ENCODE peak calls at places on chromosomes 6 and 20, in eight cellular contexts. One of them, this sample, is unnamed.

GRCh38 chr6:168215121-168215808 is 104.3 kb downstream of the DACT2 start:
- DNase-seq in iPS DF 6.9: no peak
- DNase-seq in hepatocyte: no peak
- DNase-seq in GM10248: no peak
- DNase-seq in anterior cingulate cortex: no peak
- DNase-seq in psoas muscle: no peak
- DNase-seq in colonic mucosa: no peak
- DNase-seq in NB4: no peak
- DNase-seq in this sample: no peak

GRCh38 chr6:170265655-170266054 is 25.2 kb downstream of the DLL1 start:
- DNase-seq in iPS DF 6.9: no peak
- DNase-seq in hepatocyte: peak; percentile 77
- DNase-seq in GM10248: no peak
- DNase-seq in anterior cingulate cortex: peak; percentile 18
- DNase-seq in psoas muscle: peak; percentile 76
- DNase-seq in colonic mucosa: peak; percentile 78
- DNase-seq in NB4: no peak
- DNase-seq in this sample: no peak

GRCh38 chr6:24439858-24440539 is 37.3 kb downstream of the MRS2 start:
- DNase-seq in iPS DF 6.9: no peak
- DNase-seq in hepatocyte: no peak
- DNase-seq in GM10248: no peak
- DNase-seq in anterior cingulate cortex: no peak
- DNase-seq in psoas muscle: no peak
- DNase-seq in colonic mucosa: no peak
- DNase-seq in NB4: no peak
- DNase-seq in this sample: peak; percentile 51

GRCh38 chr6:121439456-121440250 is 4.2 kb downstream of the GJA1 start:
- DNase-seq in iPS DF 6.9: no peak
- DNase-seq in hepatocyte: no peak
- DNase-seq in GM10248: no peak
- DNase-seq in anterior cingulate cortex: no peak
- DNase-seq in psoas muscle: no peak
- DNase-seq in colonic mucosa: no peak
- DNase-seq in NB4: no peak
- DNase-seq in this sample: no peak

GRCh38 chr6:89411269-89412070 is 603 bp downstream of the RRAGD start:
- DNase-seq in iPS DF 6.9: no peak
- DNase-seq in hepatocyte: peak; percentile 54
- DNase-seq in GM10248: peak; percentile 61
- DNase-seq in anterior cingulate cortex: no peak
- DNase-seq in psoas muscle: peak; percentile 64
- DNase-seq in colonic mucosa: peak; percentile 25
- DNase-seq in NB4: peak; percentile 86
- DNase-seq in this sample: peak; percentile 53

GRCh38 chr20:25090492-25091429 is 8.8 kb upstream of the VSX1 start:
- DNase-seq in iPS DF 6.9: no peak
- DNase-seq in hepatocyte: no peak
- DNase-seq in GM10248: peak; percentile 17
- DNase-seq in anterior cingulate cortex: no peak
- DNase-seq in psoas muscle: no peak
- DNase-seq in colonic mucosa: peak; percentile 56
- DNase-seq in NB4: no peak
- DNase-seq in this sample: peak; percentile 54

GRCh38 chr20:18388860-18389259 is 78.0 kb downstream of the DZANK1 start:
- DNase-seq in iPS DF 6.9: no peak
- DNase-seq in hepatocyte: peak; percentile 74
- DNase-seq in GM10248: no peak
- DNase-seq in anterior cingulate cortex: no peak
- DNase-seq in psoas muscle: no peak
- DNase-seq in colonic mucosa: no peak
- DNase-seq in NB4: no peak
- DNase-seq in this sample: no peak

GRCh38 chr6:11198663-11199603 is 33.5 kb downstream of the NEDD9 start:
- DNase-seq in iPS DF 6.9: no peak
- DNase-seq in hepatocyte: no peak
- DNase-seq in GM10248: peak; percentile 20
- DNase-seq in anterior cingulate cortex: no peak
- DNase-seq in psoas muscle: no peak
- DNase-seq in colonic mucosa: no peak
- DNase-seq in NB4: peak; percentile 31
- DNase-seq in this sample: no peak

GRCh38 chr20:60242836-60243520 is 284.8 kb downstream of the CDH26 start:
- DNase-seq in iPS DF 6.9: no peak
- DNase-seq in hepatocyte: no peak
- DNase-seq in GM10248: no peak
- DNase-seq in anterior cingulate cortex: no peak
- DNase-seq in psoas muscle: no peak
- DNase-seq in colonic mucosa: no peak
- DNase-seq in NB4: no peak
- DNase-seq in this sample: no peak

GRCh38 chr6:112086744-112087135 is 542 bp downstream of the TUBE1 start:
- DNase-seq in iPS DF 6.9: no peak
- DNase-seq in hepatocyte: peak; percentile 46
- DNase-seq in GM10248: peak; percentile 32
- DNase-seq in anterior cingulate cortex: no peak
- DNase-seq in psoas muscle: no peak
- DNase-seq in colonic mucosa: no peak
- DNase-seq in NB4: peak; percentile 69
- DNase-seq in this sample: peak; percentile 50

GRCh38 chr20:5056801-5057599 is 55.7 kb upstream of the SLC23A2 start:
- DNase-seq in iPS DF 6.9: no peak
- DNase-seq in hepatocyte: no peak
- DNase-seq in GM10248: peak; percentile 64
- DNase-seq in anterior cingulate cortex: no peak
- DNase-seq in psoas muscle: no peak
- DNase-seq in colonic mucosa: peak; percentile 56
- DNase-seq in NB4: peak; percentile 90
- DNase-seq in this sample: peak; percentile 57

GRCh38 chr6:19303381-19303780 is 533.8 kb upstream of the ID4 start:
- DNase-seq in iPS DF 6.9: no peak
- DNase-seq in hepatocyte: no peak
- DNase-seq in GM10248: no peak
- DNase-seq in anterior cingulate cortex: no peak
- DNase-seq in psoas muscle: no peak
- DNase-seq in colonic mucosa: no peak
- DNase-seq in NB4: no peak
- DNase-seq in this sample: no peak

GRCh38 chr6:1790684-1791083 is 181.0 kb downstream of the FOXC1 start:
- DNase-seq in iPS DF 6.9: no peak
- DNase-seq in hepatocyte: no peak
- DNase-seq in GM10248: no peak
- DNase-seq in anterior cingulate cortex: no peak
- DNase-seq in psoas muscle: no peak
- DNase-seq in colonic mucosa: no peak
- DNase-seq in NB4: no peak
- DNase-seq in this sample: no peak

GRCh38 chr20:2815242-2815900 is 584 bp downstream of the C20orf141 start:
- DNase-seq in iPS DF 6.9: no peak
- DNase-seq in hepatocyte: no peak
- DNase-seq in GM10248: no peak
- DNase-seq in anterior cingulate cortex: no peak
- DNase-seq in psoas muscle: no peak
- DNase-seq in colonic mucosa: no peak
- DNase-seq in NB4: no peak
- DNase-seq in this sample: no peak

GRCh38 chr6:71886184-71887005 is at the start of gene RIMS1:
- DNase-seq in iPS DF 6.9: no peak
- DNase-seq in hepatocyte: peak; percentile 54
- DNase-seq in GM10248: peak; percentile 57
- DNase-seq in anterior cingulate cortex: no peak
- DNase-seq in psoas muscle: peak; percentile 19
- DNase-seq in colonic mucosa: no peak
- DNase-seq in NB4: no peak
- DNase-seq in this sample: no peak

GRCh38 chr6:161091972-161092701 is 100.6 kb downstream of the MAP3K4 start:
- DNase-seq in iPS DF 6.9: no peak
- DNase-seq in hepatocyte: no peak
- DNase-seq in GM10248: no peak
- DNase-seq in anterior cingulate cortex: no peak
- DNase-seq in psoas muscle: no peak
- DNase-seq in colonic mucosa: no peak
- DNase-seq in NB4: no peak
- DNase-seq in this sample: no peak

This sample was measured in OCI-LY7.